ENCODE peak calls at places on chromosome 2, in nine cellular contexts. C is HL-60, D is mucosa of descending colon, G is dorsolateral prefrontal cortex, K is sigmoid colon, N is GM12878, Q is breast epithelium, O is left ventricle myocardium inferior, F is brain microvascular endothelial cell. Y is an unnamed sample.

GRCh38 chr2:120632796-120633646 is 102.6 kb upstream of the GLI2 start:
- DNase-seq in C (no peak), D (no peak), G (no peak), K (no peak), N (no peak), Q (no peak), O (no peak), F (no peak), Y (no peak)

GRCh38 chr2:57450170-57450569 is 596.4 kb upstream of the VRK2 start:
- DNase-seq in C (no peak), D (no peak), G (no peak), K (no peak), N (no peak), Q (no peak), O (no peak), F (peak; percentile 12), Y (peak; percentile 47)

GRCh38 chr2:189274412-189274811 is 94.9 kb upstream of the COL5A2 start:
- DNase-seq in C (no peak), D (no peak), G (no peak), K (no peak), N (no peak), Q (no peak), O (no peak), F (no peak), Y (no peak)

GRCh38 chr2:226079677-226080076 is 680.2 kb downstream of the NYAP2 start:
- DNase-seq in C (no peak), D (no peak), G (no peak), K (no peak), N (no peak), Q (no peak), O (no peak), F (peak; percentile 84), Y (no peak)

GRCh38 chr2:102030855-102031527 is 39.2 kb downstream of the IL1R2 start:
- DNase-seq in C (peak; percentile 67), D (no peak), G (no peak), K (no peak), N (no peak), Q (no peak), O (no peak), F (no peak), Y (no peak)

GRCh38 chr2:3179208-3179607 is 198.4 kb downstream of the EIPR1 start:
- DNase-seq in C (no peak), D (no peak), G (no peak), K (no peak), N (no peak), Q (no peak), O (no peak), F (no peak), Y (no peak)

GRCh38 chr2:36568533-36569246 is 29.3 kb downstream of the FEZ2 start:
- DNase-seq in C (no peak), D (no peak), G (no peak), K (no peak), N (no peak), Q (no peak), O (no peak), F (no peak), Y (no peak)

GRCh38 chr2:135257383-135258090 is 205.4 kb downstream of the RAB3GAP1 start:
- DNase-seq in C (no peak), D (no peak), G (no peak), K (no peak), N (no peak), Q (no peak), O (no peak), F (peak; percentile 20), Y (no peak)

GRCh38 chr2:143974262-143974661 is 545.7 kb downstream of the ZEB2 start:
- DNase-seq in C (no peak), D (no peak), G (no peak), K (no peak), N (no peak), Q (no peak), O (no peak), F (no peak), Y (no peak)

GRCh38 chr2:58708565-58708964 is 467.4 kb upstream of the FANCL start:
- DNase-seq in C (no peak), D (no peak), G (no peak), K (no peak), N (no peak), Q (no peak), O (no peak), F (no peak), Y (no peak)

GRCh38 chr2:228417526-228417925 is 236.0 kb upstream of the SPHKAP start:
- DNase-seq in C (no peak), D (no peak), G (no peak), K (no peak), N (no peak), Q (no peak), O (no peak), F (no peak), Y (no peak)
- H3K4me3 ChIP-seq in C (no peak overlapping the region), D (no peak overlapping the region), G (no peak overlapping the region), K (no peak overlapping the region), N (no peak overlapping the region), Q (no peak overlapping the region), O (no peak overlapping the region), F (no peak overlapping the region), Y (no peak overlapping the region)

GRCh38 chr2:118186110-118186857 is 98.0 kb downstream of the INSIG2 start:
- DNase-seq in C (peak; percentile 76), D (peak; percentile 81), G (peak; percentile 87), K (peak; percentile 96), N (peak; percentile 44), Q (peak; percentile 76), O (peak; percentile 87), F (peak; percentile 51), Y (peak; percentile 94)
- TF ChIP-seq CTCF in C (no peak), D (no peak), G (peak; percentile 25), K (no peak), N (no peak), Q (peak; percentile 18), O (peak; percentile 27), F (peak; percentile 14), Y (peak; percentile 1)

GRCh38 chr2:21515903-21516302 is 392.1 kb downstream of the TDRD15 start:
- DNase-seq in C (no peak), D (no peak), G (no peak), K (no peak), N (no peak), Q (no peak), O (no peak), F (no peak), Y (no peak)
- H3K4me3 ChIP-seq in C (no peak overlapping the region), D (no peak overlapping the region), G (no peak overlapping the region), K (no peak overlapping the region), N (no peak overlapping the region), Q (no peak overlapping the region), O (no peak overlapping the region), F (no peak overlapping the region), Y (no peak overlapping the region)

GRCh38 chr2:9330639-9331270 is 92.6 kb downstream of the ITGB1BP1 start:
- DNase-seq in C (no peak), D (no peak), G (no peak), K (no peak), N (no peak), Q (no peak), O (no peak), F (no peak), Y (no peak)
- TF ChIP-seq CTCF in C (no peak), D (no peak), G (no peak), K (no peak), N (no peak), Q (no peak), O (no peak), F (no peak), Y (no peak)